ENCODE peak calls at places on chromosomes 13 and 19, in eight cellular contexts. One of them, this sample, is unnamed.

GRCh38 chr13:34675626-34676025 is 266.4 kb upstream of the NBEA start:
- DNase-seq in fibroblast of pulmonary artery: no peak
- DNase-seq in GM06990: no peak
- DNase-seq in aorta: no peak
- DNase-seq in AG10803: no peak
- DNase-seq in BE2C: no peak
- DNase-seq in H7: no peak
- DNase-seq in A549: no peak
- DNase-seq in this sample: no peak

GRCh38 chr13:47146136-47146535 is 249.3 kb upstream of the HTR2A start:
- DNase-seq in fibroblast of pulmonary artery: peak; percentile 11
- DNase-seq in GM06990: no peak
- DNase-seq in H7: no peak
- DNase-seq in A549: no peak
- DNase-seq in AG10803: peak; percentile 35
- DNase-seq in aorta: no peak
- DNase-seq in BE2C: no peak
- DNase-seq in this sample: no peak

GRCh38 chr13:106997696-106998095 is 429.8 kb upstream of the ARGLU1 start:
- DNase-seq in fibroblast of pulmonary artery: no peak
- DNase-seq in A549: no peak
- DNase-seq in H7: no peak
- DNase-seq in GM06990: no peak
- DNase-seq in BE2C: no peak
- DNase-seq in AG10803: no peak
- DNase-seq in aorta: no peak
- DNase-seq in this sample: no peak

GRCh38 chr13:97986841-97987240 is 33.4 kb downstream of the IPO5 start:
- DNase-seq in H7: no peak
- DNase-seq in AG10803: no peak
- DNase-seq in BE2C: no peak
- DNase-seq in GM06990: no peak
- DNase-seq in fibroblast of pulmonary artery: no peak
- DNase-seq in A549: no peak
- DNase-seq in aorta: peak; percentile 61
- DNase-seq in this sample: no peak

GRCh38 chr19:49359851-49360845 is 2.1 kb downstream of the TEAD2 start:
- DNase-seq in BE2C: no peak
- DNase-seq in H7: peak; percentile 50
- DNase-seq in aorta: no peak
- DNase-seq in A549: no peak
- DNase-seq in GM06990: no peak
- DNase-seq in AG10803: no peak
- DNase-seq in fibroblast of pulmonary artery: no peak
- DNase-seq in this sample: no peak

GRCh38 chr19:5059191-5059579 is 90.3 kb downstream of the KDM4B start:
- DNase-seq in A549: no peak
- DNase-seq in H7: peak; percentile 80
- DNase-seq in BE2C: no peak
- DNase-seq in aorta: no peak
- DNase-seq in GM06990: no peak
- DNase-seq in fibroblast of pulmonary artery: no peak
- DNase-seq in AG10803: no peak
- DNase-seq in this sample: no peak

GRCh38 chr19:18848860-18849661 is 17.3 kb downstream of the UPF1 start:
- DNase-seq in GM06990: no peak
- DNase-seq in H7: no peak
- DNase-seq in fibroblast of pulmonary artery: peak; percentile 80
- DNase-seq in AG10803: peak; percentile 85
- DNase-seq in aorta: peak; percentile 91
- DNase-seq in A549: no peak
- DNase-seq in BE2C: peak; percentile 64
- DNase-seq in this sample: no peak

GRCh38 chr13:32116210-32116609 is 84.6 kb downstream of the FRY start:
- DNase-seq in GM06990: no peak
- DNase-seq in fibroblast of pulmonary artery: peak; percentile 19
- DNase-seq in AG10803: no peak
- DNase-seq in A549: no peak
- DNase-seq in BE2C: no peak
- DNase-seq in aorta: no peak
- DNase-seq in H7: no peak
- DNase-seq in this sample: no peak

GRCh38 chr13:113582841-113583631 is 1.5 kb upstream of the TFDP1 start:
- DNase-seq in aorta: peak; percentile 36
- DNase-seq in AG10803: no peak
- DNase-seq in A549: no peak
- DNase-seq in GM06990: no peak
- DNase-seq in fibroblast of pulmonary artery: no peak
- DNase-seq in BE2C: no peak
- DNase-seq in H7: peak; percentile 60
- DNase-seq in this sample: no peak

GRCh38 chr13:33797622-33798021 is 20.3 kb upstream of the RFC3 start:
- DNase-seq in aorta: no peak
- DNase-seq in fibroblast of pulmonary artery: peak; percentile 13
- DNase-seq in A549: no peak
- DNase-seq in AG10803: peak; percentile 22
- DNase-seq in GM06990: no peak
- DNase-seq in H7: no peak
- DNase-seq in BE2C: no peak
- DNase-seq in this sample: no peak

GRCh38 chr19:2650515-2650914 is 52.0 kb downstream of the GNG7 start:
- DNase-seq in GM06990: no peak
- DNase-seq in BE2C: no peak
- DNase-seq in aorta: no peak
- DNase-seq in H7: peak; percentile 45
- DNase-seq in AG10803: no peak
- DNase-seq in fibroblast of pulmonary artery: no peak
- DNase-seq in A549: no peak
- DNase-seq in this sample: no peak

GRCh38 chr13:105336706-105337582 is 1198.5 kb downstream of the EFNB2 start:
- DNase-seq in A549: no peak
- DNase-seq in aorta: no peak
- DNase-seq in GM06990: no peak
- DNase-seq in fibroblast of pulmonary artery: peak; percentile 16
- DNase-seq in H7: no peak
- DNase-seq in AG10803: peak; percentile 78
- DNase-seq in BE2C: no peak
- DNase-seq in this sample: no peak

GRCh38 chr13:40665061-40665753 is 1.2 kb downstream of the FOXO1 start:
- DNase-seq in A549: peak; percentile 42
- DNase-seq in BE2C: peak; percentile 11
- DNase-seq in fibroblast of pulmonary artery: no peak
- DNase-seq in GM06990: peak; percentile 66
- DNase-seq in aorta: peak; percentile 64
- DNase-seq in H7: peak; percentile 83
- DNase-seq in AG10803: no peak
- DNase-seq in this sample: peak; percentile 37

GRCh38 chr13:40664100-40665060 is 2.1 kb downstream of the FOXO1 start:
- DNase-seq in AG10803: peak; percentile 23
- DNase-seq in aorta: peak; percentile 87
- DNase-seq in BE2C: peak; percentile 13
- DNase-seq in A549: peak; percentile 46
- DNase-seq in H7: peak; percentile 68
- DNase-seq in GM06990: peak; percentile 77
- DNase-seq in fibroblast of pulmonary artery: peak; percentile 55
- DNase-seq in this sample: peak; percentile 88

GRCh38 chr13:40660692-40661091 is 5.7 kb downstream of the FOXO1 start:
- DNase-seq in AG10803: no peak
- DNase-seq in BE2C: no peak
- DNase-seq in A549: no peak
- DNase-seq in H7: no peak
- DNase-seq in aorta: no peak
- DNase-seq in GM06990: no peak
- DNase-seq in fibroblast of pulmonary artery: no peak
- DNase-seq in this sample: no peak

GRCh38 chr13:40660270-40660669 is 6.2 kb downstream of the FOXO1 start:
- DNase-seq in BE2C: no peak
- DNase-seq in A549: no peak
- DNase-seq in GM06990: no peak
- DNase-seq in AG10803: no peak
- DNase-seq in H7: no peak
- DNase-seq in fibroblast of pulmonary artery: no peak
- DNase-seq in aorta: no peak
- DNase-seq in this sample: no peak

DNA sequence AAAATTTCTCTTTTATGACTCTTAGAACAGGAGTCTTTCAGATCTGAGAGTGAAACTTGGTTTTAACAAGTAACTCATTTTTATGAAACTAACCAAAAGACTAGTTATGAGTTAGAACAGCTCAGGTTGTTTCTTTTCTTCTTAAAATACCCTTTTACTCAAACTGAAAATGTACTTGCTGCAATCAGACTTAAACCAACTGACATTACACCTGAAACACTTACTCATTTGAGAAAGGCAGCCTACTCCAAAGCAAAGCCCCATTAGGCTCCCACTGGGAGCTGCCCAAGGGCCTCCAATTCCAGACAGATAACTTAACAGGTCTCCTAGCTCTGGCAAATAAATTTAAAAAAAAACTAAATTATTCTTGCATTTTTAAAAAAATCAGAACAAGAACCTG is 3.6 kb downstream of the FOXO1 start:
- DNase-seq in aorta: no peak
- DNase-seq in A549: no peak
- DNase-seq in fibroblast of pulmonary artery: no peak
- DNase-seq in BE2C: no peak
- DNase-seq in H7: no peak
- DNase-seq in GM06990: peak; percentile 72
- DNase-seq in AG10803: no peak
- DNase-seq in this sample: peak; percentile 62
- H3K4me3 ChIP-seq in aorta: no peak overlapping the region
- H3K4me3 ChIP-seq in A549: no peak overlapping the region
- H3K4me3 ChIP-seq in fibroblast of pulmonary artery: peak overlapping the region; percentile 91
- H3K4me3 ChIP-seq in BE2C: no peak overlapping the region
- H3K4me3 ChIP-seq in H7: no peak overlapping the region
- H3K4me3 ChIP-seq in GM06990: peak overlapping the region; percentile 80
- H3K4me3 ChIP-seq in AG10803: no peak overlapping the region
- H3K4me3 ChIP-seq in this sample: peak overlapping the region; percentile 95

GRCh38 chr19:54459282-54460229 is 4.0 kb downstream of the LENG9 start:
- DNase-seq in AG10803: no peak
- DNase-seq in A549: no peak
- DNase-seq in GM06990: no peak
- DNase-seq in aorta: peak; percentile 25
- DNase-seq in H7: peak; percentile 21
- DNase-seq in BE2C: no peak
- DNase-seq in fibroblast of pulmonary artery: no peak
- DNase-seq in this sample: no peak

GRCh38 chr19:54462713-54463530 is 656 bp downstream of the LENG9 start:
- DNase-seq in fibroblast of pulmonary artery: peak; percentile 70
- DNase-seq in AG10803: peak; percentile 63
- DNase-seq in aorta: peak; percentile 84
- DNase-seq in GM06990: peak; percentile 83
- DNase-seq in BE2C: peak; percentile 70
- DNase-seq in H7: peak; percentile 86
- DNase-seq in A549: peak; percentile 84
- DNase-seq in this sample: peak; percentile 72

GRCh38 chr19:54462072-54462712 is 1.4 kb downstream of the LENG9 start:
- DNase-seq in AG10803: no peak
- DNase-seq in H7: peak; percentile 60
- DNase-seq in GM06990: no peak
- DNase-seq in A549: no peak
- DNase-seq in fibroblast of pulmonary artery: no peak
- DNase-seq in BE2C: no peak
- DNase-seq in aorta: peak; percentile 53
- DNase-seq in this sample: no peak

GRCh38 chr19:54460230-54461005 is 3.2 kb downstream of the LENG9 start:
- DNase-seq in fibroblast of pulmonary artery: no peak
- DNase-seq in aorta: no peak
- DNase-seq in A549: no peak
- DNase-seq in BE2C: no peak
- DNase-seq in GM06990: no peak
- DNase-seq in AG10803: no peak
- DNase-seq in H7: peak; percentile 45
- DNase-seq in this sample: no peak

DNA sequence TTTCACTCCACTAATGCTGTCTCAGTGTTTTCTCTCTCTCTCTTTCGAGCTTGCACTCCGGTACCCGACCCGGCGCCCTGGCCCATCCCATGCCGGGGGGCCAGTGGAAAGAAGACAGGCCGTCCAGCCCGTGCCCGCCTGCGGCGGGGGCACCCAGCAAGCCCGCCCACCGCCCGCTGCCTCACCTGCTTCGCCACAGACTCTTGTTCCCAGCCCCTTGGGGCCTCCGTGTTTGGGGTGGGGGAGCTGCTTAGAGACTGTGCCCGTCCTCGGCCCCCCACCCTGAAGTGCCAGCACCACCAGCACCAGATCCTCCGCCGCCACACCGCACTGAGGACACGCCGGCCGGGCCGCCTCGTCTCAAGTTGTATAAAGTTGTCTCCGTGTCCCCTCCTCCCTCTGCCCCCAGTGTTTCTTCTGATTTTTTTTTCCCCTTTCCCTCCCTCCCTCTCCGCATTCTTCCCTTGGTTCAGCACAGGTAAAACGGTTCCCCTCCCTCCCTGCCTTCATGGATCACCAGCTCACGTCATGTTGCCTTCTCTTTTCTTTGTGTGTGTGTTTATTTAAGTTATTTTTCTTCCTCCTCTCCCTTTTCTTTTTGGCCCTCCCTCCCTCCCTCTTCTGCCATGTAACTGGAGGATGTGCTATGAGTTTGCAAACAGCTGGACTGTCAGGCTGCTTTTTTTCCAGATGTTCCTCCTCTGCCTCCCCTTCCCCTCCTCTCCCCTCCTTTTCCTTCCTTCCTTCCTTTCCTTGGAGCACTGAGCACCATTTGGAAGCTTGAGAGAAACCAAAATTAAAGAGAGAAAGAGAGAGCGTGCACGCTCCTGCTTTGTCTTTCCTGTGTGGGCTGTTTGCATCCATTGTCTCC is 2.1 kb downstream of the LENG9 start:
- DNase-seq in BE2C: no peak
- DNase-seq in A549: no peak
- DNase-seq in H7: peak; percentile 34
- DNase-seq in AG10803: no peak
- DNase-seq in aorta: no peak
- DNase-seq in GM06990: no peak
- DNase-seq in fibroblast of pulmonary artery: peak; percentile 57
- DNase-seq in this sample: no peak
- H3K4me3 ChIP-seq in BE2C: no peak overlapping the region
- H3K4me3 ChIP-seq in A549: no peak overlapping the region
- H3K4me3 ChIP-seq in H7: no peak overlapping the region
- H3K4me3 ChIP-seq in AG10803: no peak overlapping the region
- H3K4me3 ChIP-seq in aorta: no peak overlapping the region
- H3K4me3 ChIP-seq in GM06990: no peak overlapping the region
- H3K4me3 ChIP-seq in fibroblast of pulmonary artery: peak overlapping the region; percentile 58
- H3K4me3 ChIP-seq in this sample: no peak overlapping the region

GRCh38 chr13:101915755-101916107 is 463.3 kb downstream of the ITGBL1 start:
- DNase-seq in A549: no peak
- DNase-seq in AG10803: no peak
- DNase-seq in aorta: no peak
- DNase-seq in GM06990: no peak
- DNase-seq in fibroblast of pulmonary artery: no peak
- DNase-seq in BE2C: no peak
- DNase-seq in H7: peak; percentile 44
- DNase-seq in this sample: no peak
- H3K4me3 ChIP-seq in A549: no peak overlapping the region
- H3K4me3 ChIP-seq in AG10803: no peak overlapping the region
- H3K4me3 ChIP-seq in aorta: peak overlapping the region; percentile 15
- H3K4me3 ChIP-seq in GM06990: no peak overlapping the region
- H3K4me3 ChIP-seq in fibroblast of pulmonary artery: no peak overlapping the region
- H3K4me3 ChIP-seq in BE2C: peak overlapping the region; percentile 56
- H3K4me3 ChIP-seq in H7: peak overlapping the region; percentile 54
- H3K4me3 ChIP-seq in this sample: no peak overlapping the region

DNA sequence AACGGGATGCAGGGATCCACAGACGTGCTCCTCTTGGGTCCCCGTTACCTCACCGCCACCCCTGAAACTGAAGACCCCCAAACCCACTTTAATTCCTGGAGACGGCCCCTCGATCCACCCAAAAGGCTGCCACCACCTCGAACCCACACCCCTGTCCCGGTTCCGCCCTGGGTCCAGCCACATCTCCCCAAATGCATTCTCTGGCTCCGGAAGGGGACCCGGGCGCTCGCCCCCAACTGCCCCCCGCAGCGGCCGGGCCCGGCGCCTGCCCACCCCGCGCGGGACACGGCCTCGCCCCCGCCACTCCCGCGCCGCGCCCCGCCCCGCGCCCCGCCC is 217 bp upstream of the FSTL3 start:
- DNase-seq in A549: no peak
- DNase-seq in AG10803: no peak
- DNase-seq in H7: no peak
- DNase-seq in fibroblast of pulmonary artery: no peak
- DNase-seq in GM06990: no peak
- DNase-seq in BE2C: no peak
- DNase-seq in aorta: no peak
- DNase-seq in this sample: no peak
- H3K4me3 ChIP-seq in A549: peak overlapping the region; percentile 64
- H3K4me3 ChIP-seq in AG10803: peak overlapping the region; percentile 46
- H3K4me3 ChIP-seq in H7: peak overlapping the region; percentile 29
- H3K4me3 ChIP-seq in fibroblast of pulmonary artery: peak overlapping the region; percentile 72
- H3K4me3 ChIP-seq in GM06990: peak overlapping the region; percentile 42
- H3K4me3 ChIP-seq in BE2C: no peak overlapping the region
- H3K4me3 ChIP-seq in aorta: peak overlapping the region; percentile 70
- H3K4me3 ChIP-seq in this sample: no peak overlapping the region

This sample was measured in CD4-positive, CD25-positive, alpha-beta regulatory T cell.